ENCODE peak calls at places on chromosomes 4 and X, in four cellular contexts. L is fibroblast of pulmonary artery; H is left ventricle myocardium inferior; W is CD4-positive, alpha-beta T cell. U is an unnamed sample.

GRCh38 chrX:32839781-32840180 is 371.6 kb downstream of the DMD start:
- DNase-seq in L (no peak), H (no peak), W (no peak), U (no peak)

GRCh38 chr4:93396274-93396673 is 432.3 kb upstream of the ATOH1 start:
- DNase-seq in L (peak; percentile 84), H (no peak), W (no peak), U (peak; percentile 77)

GRCh38 chr4:8350326-8350725 is 80.8 kb downstream of the HTRA3 start:
- DNase-seq in L (no peak), H (no peak), W (no peak), U (no peak)

GRCh38 chr4:100889401-100889800 is 371.6 kb upstream of the EMCN start:
- DNase-seq in L (no peak), H (no peak), W (no peak), U (no peak)

GRCh38 chr4:1523907-1524636 is 117.8 kb upstream of the NKX1-1 start:
- DNase-seq in L (no peak), H (peak; percentile 38), W (no peak), U (no peak)

GRCh38 chr4:46506876-46507275 is 116.9 kb upstream of the GABRA2 start:
- DNase-seq in L (peak; percentile 17), H (no peak), W (no peak), U (peak; percentile 0)

GRCh38 chr4:55512922-55513571 is 33.7 kb downstream of the CLOCK start:
- DNase-seq in L (no peak), H (no peak), W (no peak), U (peak; percentile 64)

GRCh38 chrX:57918750-57919436 is 8.6 kb upstream of the ZXDA start:
- DNase-seq in L (peak; percentile 52), H (peak; percentile 22), W (no peak), U (peak; percentile 35)

GRCh38 chrX:45505214-45505613 is 304.5 kb upstream of the DIPK2B start:
- DNase-seq in L (peak; percentile 39), H (no peak), W (no peak), U (peak; percentile 88)

GRCh38 chr4:122636697-122637096 is 15.8 kb upstream of the IL21 start:
- DNase-seq in L (no peak), H (no peak), W (no peak), U (no peak)

GRCh38 chr4:148101235-148101634 is 341.0 kb downstream of the NR3C2 start:
- DNase-seq in L (no peak), H (no peak), W (no peak), U (no peak)

GRCh38 chr4:76011018-76011670 is 3.8 kb upstream of the CXCL9 start:
- DNase-seq in L (no peak), H (no peak), W (no peak), U (no peak)

GRCh38 chr4:168830777-168831512 is 179.1 kb downstream of the CBR4 start:
- DNase-seq in L (no peak), H (no peak), W (no peak), U (no peak)

GRCh38 chr4:158970786-158971185 is 132.1 kb upstream of the RAPGEF2 start:
- DNase-seq in L (no peak), H (no peak), W (no peak), U (no peak)

GRCh38 chr4:74006009-74006476 is 7.6 kb upstream of the CXCL5 start:
- DNase-seq in L (peak; percentile 50), H (no peak), W (no peak), U (peak; percentile 33)

GRCh38 chr4:57442834-57443291 is 332.7 kb upstream of the IGFBP7 start:
- DNase-seq in L (peak; percentile 42), H (peak; percentile 38), W (no peak), U (peak; percentile 64)

GRCh38 chr4:106601519-106601918 is 232.9 kb upstream of the GIMD1 start:
- DNase-seq in L (peak; percentile 18), H (no peak), W (no peak), U (no peak)

GRCh38 chr4:153127773-153128494 is 76.3 kb upstream of the TRIM2 start:
- DNase-seq in L (peak; percentile 89), H (peak; percentile 68), W (peak; percentile 83), U (peak; percentile 85)

GRCh38 chr4:145130788-145131398 is 32.8 kb downstream of the ABCE1 start:
- DNase-seq in L (peak; percentile 70), H (no peak), W (no peak), U (peak; percentile 59)

GRCh38 chrX:57104406-57104805 is 16.9 kb downstream of the SPIN2B start:
- DNase-seq in L (no peak), H (no peak), W (no peak), U (no peak)

GRCh38 chrX:48475295-48475694 is 704 bp upstream of the FTSJ1 start:
- DNase-seq in L (no peak), H (no peak), W (no peak), U (no peak)

DNA sequence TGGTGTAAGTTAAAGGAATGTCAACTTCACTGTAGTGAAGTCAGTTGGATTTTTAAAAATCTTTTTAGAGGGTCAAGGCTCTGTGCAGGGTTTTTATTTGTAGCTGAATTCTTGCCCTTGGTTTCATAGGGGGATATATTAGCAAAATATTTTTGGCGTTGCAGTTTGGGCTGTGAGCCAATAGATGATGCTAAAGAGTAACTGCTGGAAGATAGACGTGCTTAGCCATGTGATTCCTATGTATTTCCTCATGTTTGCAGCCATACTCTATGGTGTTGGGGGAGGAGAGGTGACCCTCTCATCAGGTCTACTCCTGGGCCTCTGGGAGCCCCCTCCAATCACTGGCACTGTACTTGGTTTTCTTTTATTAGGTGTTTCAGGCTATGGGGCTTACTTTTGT is 246.7 kb upstream of the ARHGAP24 start:
- DNase-seq in L (no peak), H (no peak), W (no peak), U (no peak)
- TF ChIP-seq CTCF in L (no peak), H (no peak), W (no peak), U (peak; percentile 17)

DNA sequence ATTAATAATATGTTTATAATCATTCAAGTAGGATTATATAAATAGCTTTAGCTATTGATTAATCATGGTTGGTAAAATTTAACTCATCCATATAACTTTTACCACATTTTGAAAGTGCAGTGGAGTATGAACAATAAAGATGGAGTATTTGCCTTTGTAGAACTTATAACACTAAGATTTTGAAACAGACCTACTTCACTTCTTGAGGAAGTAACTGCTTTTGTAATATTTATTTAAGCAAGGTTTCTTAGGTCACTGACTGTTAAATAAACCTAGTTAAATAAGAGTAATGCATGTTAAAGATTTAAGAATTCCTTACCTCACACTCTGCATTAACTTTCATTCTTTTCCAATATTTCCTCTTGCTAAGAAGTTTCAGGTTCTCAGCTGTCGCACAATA is 242.5 kb downstream of the CFAP299 start:
- DNase-seq in L (no peak), H (no peak), W (no peak), U (no peak)
- TF ChIP-seq CTCF in L (no peak), H (no peak), W (no peak), U (no peak)

GRCh38 chr4:43163101-43163792 is 270.7 kb downstream of the GRXCR1 start:
- DNase-seq in L (no peak), H (no peak), W (no peak), U (no peak)
- TF ChIP-seq CTCF in L (no peak), H (no peak), W (no peak), U (no peak)

GRCh38 chr4:155353923-155354540 is 22.7 kb downstream of the MAP9 start:
- DNase-seq in L (peak; percentile 80), H (peak; percentile 70), W (peak; percentile 11), U (peak; percentile 63)
- TF ChIP-seq CTCF in L (peak; percentile 93), H (peak; percentile 81), W (peak; percentile 35), U (peak; percentile 86)

DNA sequence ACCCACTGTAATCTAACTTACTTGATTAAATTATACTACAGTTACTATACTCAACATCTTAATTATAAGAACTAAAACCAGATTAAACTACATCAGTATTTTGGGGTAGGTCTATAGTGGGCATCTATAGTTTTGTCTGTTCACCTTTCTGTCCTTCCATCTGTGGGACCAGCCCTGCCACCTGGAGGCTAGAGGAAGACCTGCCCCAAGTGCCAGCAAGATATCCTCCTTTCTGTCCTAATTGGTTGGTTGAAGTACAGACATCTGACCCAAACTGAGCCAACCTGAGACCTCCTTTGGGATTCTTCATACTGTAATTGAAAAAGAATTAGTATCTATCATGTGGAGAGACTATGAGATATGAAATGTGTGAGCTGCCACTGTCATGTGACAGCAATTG is 172.2 kb upstream of the TLL1 start:
- DNase-seq in L (peak; percentile 22), H (no peak), W (no peak), U (peak; percentile 54)
- TF ChIP-seq CTCF in L (peak; percentile 34), H (peak; percentile 51), W (no peak), U (peak; percentile 67)

DNA sequence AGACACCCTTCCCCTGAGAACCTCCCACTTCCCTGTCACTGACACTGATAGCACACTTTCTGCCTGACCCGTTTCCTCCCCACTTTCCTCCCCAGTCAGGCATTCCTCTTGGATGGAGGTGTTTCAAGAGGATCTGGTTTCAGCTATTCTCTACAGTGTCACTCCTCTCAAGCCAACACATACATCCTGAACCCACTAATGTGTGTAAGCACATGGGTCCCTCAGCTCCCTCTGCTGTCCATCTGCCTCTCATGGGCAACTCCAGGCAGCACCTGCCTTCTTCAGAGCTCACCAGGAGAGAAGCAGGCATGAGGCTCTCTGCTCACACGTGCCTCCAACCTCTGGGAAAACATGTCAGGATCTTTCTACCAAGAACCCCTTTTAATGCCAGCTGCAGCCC is 207.6 kb downstream of the NAF1 start:
- DNase-seq in L (no peak), H (no peak), W (no peak), U (peak; percentile 6)
- TF ChIP-seq CTCF in L (no peak), H (peak; percentile 23), W (no peak), U (no peak)

GRCh38 chrX:16770970-16771482 is 15.2 kb upstream of the TXLNG start:
- DNase-seq in L (no peak), H (no peak), W (no peak), U (no peak)
- TF ChIP-seq CTCF in L (no peak), H (no peak), W (no peak), U (no peak)

GRCh38 chr4:99587302-99587701 is 12.7 kb downstream of the MTTP start:
- DNase-seq in L (no peak), H (no peak), W (no peak), U (no peak)

GRCh38 chr4:99585521-99585920 is 10.9 kb downstream of the MTTP start:
- DNase-seq in L (no peak), H (no peak), W (no peak), U (no peak)

GRCh38 chr4:99586322-99586721 is 11.7 kb downstream of the MTTP start:
- DNase-seq in L (no peak), H (no peak), W (no peak), U (no peak)

GRCh38 chr4:99587803-99588202 is 13.2 kb downstream of the MTTP start:
- DNase-seq in L (no peak), H (no peak), W (no peak), U (no peak)

GRCh38 chr4:99586747-99587146 is 12.1 kb downstream of the MTTP start:
- DNase-seq in L (no peak), H (no peak), W (no peak), U (no peak)
- TF ChIP-seq CTCF in L (no peak), H (no peak), W (no peak), U (no peak)